ENCODE peak calls at places on chromosomes 13 and 19, in ten cellular contexts. W is neural crest cell, D is lower lobe of right lung, F is K562, P is A172, T is EL, J is GM23248, I is NCI-H2029, M is PC-9, Z is globus pallidus. Y is an unnamed sample.
A peak's percentile ranks its signal among the peaks of the same experiment; 100 is the strongest.

GRCh38 chr13:84844473-84844872 is 954.7 kb downstream of the SLITRK6 start:
- DNase-seq in D (no peak), J (no peak), M (no peak), W (no peak), Z (no peak), T (peak; percentile 38), I (no peak), P (peak; percentile 18), F (no peak), Y (peak; percentile 7)

GRCh38 chr19:36169084-36169760 is 17.0 kb upstream of the COX7A1 start:
- DNase-seq in I (peak; percentile 88), M (no peak), F (no peak), W (no peak), J (no peak), P (peak; percentile 54), Z (no peak), D (no peak), T (no peak), Y (peak; percentile 81)

GRCh38 chr13:31046711-31047279 is 114.3 kb downstream of the TEX26 start:
- DNase-seq in M (no peak), T (no peak), W (no peak), J (peak; percentile 31), P (no peak), D (no peak), Z (peak; percentile 33), I (peak; percentile 82), F (no peak), Y (peak; percentile 68)

GRCh38 chr19:46297700-46298476 is 1.0 kb downstream of the HIF3A start:
- DNase-seq in J (no peak), F (peak; percentile 20), W (no peak), P (no peak), M (no peak), I (no peak), Z (peak; percentile 66), T (no peak), D (peak; percentile 69), Y (no peak)

GRCh38 chr13:77459616-77460015 is 75.9 kb upstream of the SCEL start:
- DNase-seq in Z (no peak), J (no peak), D (no peak), F (no peak), T (no peak), P (no peak), W (no peak), I (no peak), M (no peak), Y (no peak)

GRCh38 chr13:33000365-33000764 is 15.9 kb upstream of the KL start:
- DNase-seq in J (no peak), W (no peak), D (no peak), M (no peak), F (no peak), I (no peak), T (no peak), P (no peak), Z (no peak), Y (no peak)

GRCh38 chr19:31436121-31436776 is 87.0 kb upstream of the TSHZ3 start:
- DNase-seq in J (peak; percentile 92), P (peak; percentile 43), T (peak; percentile 13), I (no peak), M (no peak), D (no peak), Z (no peak), W (no peak), F (no peak), Y (no peak)

GRCh38 chr13:69243366-69243765 is 864.3 kb upstream of the ATXN8OS start:
- DNase-seq in J (no peak), W (no peak), Z (no peak), M (no peak), P (peak; percentile 5), D (no peak), I (peak; percentile 9), F (no peak), T (no peak), Y (no peak)

GRCh38 chr13:27523345-27524073 is 73.1 kb upstream of the MTIF3 start:
- DNase-seq in P (no peak), T (no peak), I (no peak), F (no peak), M (no peak), W (no peak), D (no peak), Z (no peak), J (no peak), Y (no peak)

GRCh38 chr19:6066661-6067646 is 43.3 kb downstream of the RFX2 start:
- DNase-seq in I (peak; percentile 99), P (peak; percentile 75), D (peak; percentile 95), M (peak; percentile 84), W (peak; percentile 72), Z (peak; percentile 47), F (peak; percentile 64), J (peak; percentile 99), T (peak; percentile 57), Y (peak; percentile 98)

GRCh38 chr13:27334774-27335490 is 64.3 kb downstream of the RASL11A start:
- DNase-seq in T (no peak), D (no peak), P (no peak), I (no peak), J (peak; percentile 21), Z (no peak), M (no peak), W (no peak), F (no peak), Y (no peak)

GRCh38 chr13:52926971-52927370 is 78.5 kb upstream of the PCDH8 start:
- DNase-seq in T (no peak), D (no peak), I (no peak), J (no peak), P (peak; percentile 8), M (no peak), W (no peak), Z (no peak), F (no peak), Y (no peak)

GRCh38 chr13:50994651-50995050 is 85.1 kb downstream of the RNASEH2B start:
- DNase-seq in T (no peak), I (no peak), F (no peak), D (no peak), W (no peak), J (no peak), M (no peak), Z (no peak), P (no peak), Y (no peak)

Y was measured in M059J.